ENCODE peak calls at places on chromosomes 11 and 22, in five cellular contexts. B is H7; E is DND-41; T is Caco-2; Y is naive thymus-derived CD4-positive, alpha-beta T cell. R is an unnamed sample.

GRCh38 chr11:108117746-108118371 is 3.5 kb upstream of the ACAT1 start:
- DNase-seq in B (peak; percentile 29), E (no peak), T (peak; percentile 32), Y (peak; percentile 23), R (no peak)

GRCh38 chr11:62536301-62536957 is 10.2 kb downstream of the AHNAK start:
- DNase-seq in B (peak; percentile 71), E (no peak), T (no peak), Y (no peak), R (no peak)

GRCh38 chr11:36056160-36056751 is 112.4 kb downstream of the LDLRAD3 start:
- DNase-seq in B (peak; percentile 39), E (no peak), T (peak; percentile 38), Y (no peak), R (no peak)

GRCh38 chr22:39530136-39530535 is 2.4 kb downstream of the RPS19BP1 start:
- DNase-seq in B (no peak), E (no peak), T (no peak), Y (no peak), R (no peak)

GRCh38 chr11:46345131-46345597 is 2.1 kb upstream of the DGKZ start:
- DNase-seq in B (peak; percentile 75), E (no peak), T (no peak), Y (no peak), R (no peak)

GRCh38 chr22:48139776-48140175 is 1377.3 kb downstream of the TBC1D22A start:
- DNase-seq in B (no peak), E (no peak), T (no peak), Y (no peak), R (no peak)

GRCh38 chr11:1458340-1459218 is 28.0 kb downstream of the MOB2 start:
- DNase-seq in B (peak; percentile 95), E (no peak), T (peak; percentile 48), Y (no peak), R (no peak)

GRCh38 chr11:111539426-111540113 is 950 bp upstream of the LAYN start:
- DNase-seq in B (peak; percentile 31), E (no peak), T (no peak), Y (peak; percentile 36), R (no peak)

GRCh38 chr11:114291847-114292680 is 4.1 kb upstream of the NNMT start:
- DNase-seq in B (no peak), E (no peak), T (no peak), Y (no peak), R (no peak)

GRCh38 chr11:124681421-124681820 is 7.7 kb downstream of the SPA17 start:
- DNase-seq in B (no peak), E (no peak), T (no peak), Y (no peak), R (no peak)

GRCh38 chr11:124950606-124951330 is 3.2 kb upstream of the CCDC15 start:
- DNase-seq in B (no peak), E (peak; percentile 75), T (no peak), Y (peak; percentile 68), R (peak; percentile 30)

GRCh38 chr11:115221461-115222069 is 282.6 kb downstream of the CADM1 start:
- DNase-seq in B (no peak), E (no peak), T (no peak), Y (no peak), R (no peak)

GRCh38 chr11:19918302-19919049 is 205.8 kb downstream of the NAV2 start:
- DNase-seq in B (no peak), E (no peak), T (no peak), Y (no peak), R (no peak)

GRCh38 chr11:9315078-9315688 is 790 bp upstream of the TMEM41B start:
- DNase-seq in B (no peak), E (no peak), T (no peak), Y (no peak), R (no peak)

GRCh38 chr11:58675344-58676155 is 53.1 kb downstream of the CNTF start:
- DNase-seq in B (peak; percentile 70), E (peak; percentile 71), T (peak; percentile 85), Y (peak; percentile 65), R (peak; percentile 78)

DNA sequence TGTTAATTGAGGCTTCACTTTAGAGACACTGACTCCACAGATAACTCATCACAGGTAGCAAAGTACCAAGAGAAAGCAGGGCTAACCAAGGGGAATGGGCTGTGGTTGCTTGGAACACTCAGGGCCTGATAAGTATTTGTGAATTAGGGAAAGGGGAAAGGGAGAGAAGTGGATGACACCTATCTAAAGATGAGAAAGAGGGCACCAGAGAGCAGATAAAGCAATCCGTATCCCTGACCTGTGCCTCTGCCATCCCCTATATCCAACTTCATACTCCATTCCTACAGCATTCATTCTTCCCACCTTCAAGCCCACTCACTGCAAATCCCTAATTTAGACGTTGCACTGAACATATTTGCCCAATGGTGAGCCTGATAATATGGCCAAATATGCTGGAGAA is 43.0 kb upstream of the API5 start:
- DNase-seq in B (peak; percentile 57), E (no peak), T (no peak), Y (no peak), R (no peak)
- H3K36me3 ChIP-seq in B (no peaks in the 10 kb centered on the region), E (no peaks in the 10 kb centered on the region), T (no peaks in the 10 kb centered on the region), Y (no peaks in the 10 kb centered on the region), R (no peaks in the 10 kb centered on the region)

GRCh38 chr22:41229215-41229614 is 11.5 kb downstream of the CHADL start:
- DNase-seq in B (no peak), E (no peak), T (no peak), Y (no peak), R (no peak)

GRCh38 chr22:41226728-41227655 is 13.7 kb downstream of the CHADL start:
- DNase-seq in B (no peak), E (no peak), T (no peak), Y (no peak), R (no peak)

GRCh38 chr22:41217553-41218157 is 12.5 kb downstream of the L3MBTL2 start:
- DNase-seq in B (peak; percentile 80), E (peak; percentile 81), T (no peak), Y (peak; percentile 41), R (no peak)

GRCh38 chr22:41222846-41223507 is 17.8 kb downstream of the CHADL start:
- DNase-seq in B (no peak), E (no peak), T (no peak), Y (no peak), R (no peak)

GRCh38 chr22:41223535-41223934 is 17.2 kb downstream of the CHADL start:
- DNase-seq in B (no peak), E (no peak), T (no peak), Y (no peak), R (no peak)
- H3K36me3 ChIP-seq in B (peaks cover 26% of the 10 kb centered on the region), E (peaks cover 91% of the 10 kb centered on the region), T (no peaks in the 10 kb centered on the region), Y (peaks cover 22% of the 10 kb centered on the region), R (peaks cover 29% of the 10 kb centered on the region)

GRCh38 chr11:73728000-73728399 is 32.9 kb downstream of the RAB6A start:
- DNase-seq in B (no peak), E (no peak), T (no peak), Y (no peak), R (no peak)
- H3K36me3 ChIP-seq in B (no peaks in the 10 kb centered on the region), E (peaks cover 31% of the 10 kb centered on the region), T (peaks cover 2% of the 10 kb centered on the region), Y (peaks cover 3% of the 10 kb centered on the region), R (peaks cover 3% of the 10 kb centered on the region)

DNA sequence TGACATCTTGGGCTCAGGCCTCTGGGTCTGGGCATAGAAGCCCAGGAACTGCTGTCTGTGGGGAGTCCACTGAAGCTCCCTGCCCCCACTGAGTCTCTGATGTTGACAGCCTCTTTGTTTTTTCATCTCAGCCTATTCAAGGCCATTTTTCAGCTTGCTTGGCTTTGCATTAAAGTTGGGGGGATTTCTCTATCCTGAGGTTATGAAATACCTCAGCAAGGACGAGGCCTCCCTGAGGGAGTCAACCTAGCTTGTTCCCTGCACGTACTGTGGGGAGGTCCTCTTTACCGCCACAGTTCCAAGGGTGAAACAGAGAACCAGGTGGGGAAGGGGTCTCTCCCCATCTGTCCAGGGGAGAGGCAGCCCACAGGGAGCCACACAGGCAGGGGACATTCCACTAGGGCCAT is 8.4 kb downstream of the KCNQ1OT1 start:
- DNase-seq in B (no peak), E (no peak), T (no peak), Y (no peak), R (no peak)
- H3K36me3 ChIP-seq in B (no peaks in the 10 kb centered on the region), E (no peaks in the 10 kb centered on the region), T (peaks cover 18% of the 10 kb centered on the region), Y (no peaks in the 10 kb centered on the region), R (no peaks in the 10 kb centered on the region)

GRCh38 chr11:129864811-129865210 is 30.6 kb downstream of the NFRKB start:
- DNase-seq in B (no peak), E (no peak), T (no peak), Y (no peak), R (no peak)

GRCh38 chr11:129865701-129866100 is 29.7 kb downstream of the NFRKB start:
- DNase-seq in B (no peak), E (peak; percentile 42), T (no peak), Y (no peak), R (no peak)

GRCh38 chr11:129861702-129862107 is 33.7 kb downstream of the NFRKB start:
- DNase-seq in B (peak; percentile 46), E (no peak), T (peak; percentile 96), Y (no peak), R (no peak)

GRCh38 chr11:129866328-129866727 is 29.1 kb downstream of the NFRKB start:
- DNase-seq in B (no peak), E (no peak), T (peak; percentile 39), Y (no peak), R (no peak)

DNA sequence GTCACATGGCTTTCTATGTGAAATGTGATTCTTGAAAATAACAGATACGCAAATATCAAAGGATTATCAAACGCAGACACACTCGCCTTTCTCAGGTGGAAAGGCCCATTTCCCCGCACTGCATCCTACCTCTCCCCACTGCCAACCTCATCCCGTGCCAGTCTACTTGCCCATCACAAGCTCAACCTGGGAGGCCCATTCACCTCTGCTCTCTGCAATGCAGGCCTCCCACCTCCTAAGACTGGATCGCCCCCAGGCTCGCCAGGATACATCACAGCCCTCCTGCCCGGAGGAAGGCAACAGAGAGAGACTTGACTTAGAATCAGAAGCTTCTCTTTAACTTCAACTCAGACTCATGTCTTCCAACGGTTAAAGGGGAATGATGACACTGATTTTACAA is 33.3 kb downstream of the NFRKB start:
- DNase-seq in B (peak; percentile 41), E (no peak), T (peak; percentile 66), Y (no peak), R (no peak)
- H3K36me3 ChIP-seq in B (peaks cover 15% of the 10 kb centered on the region), E (peaks cover 63% of the 10 kb centered on the region), T (peaks cover 19% of the 10 kb centered on the region), Y (peaks cover 15% of the 10 kb centered on the region), R (peaks cover 39% of the 10 kb centered on the region)

DNA sequence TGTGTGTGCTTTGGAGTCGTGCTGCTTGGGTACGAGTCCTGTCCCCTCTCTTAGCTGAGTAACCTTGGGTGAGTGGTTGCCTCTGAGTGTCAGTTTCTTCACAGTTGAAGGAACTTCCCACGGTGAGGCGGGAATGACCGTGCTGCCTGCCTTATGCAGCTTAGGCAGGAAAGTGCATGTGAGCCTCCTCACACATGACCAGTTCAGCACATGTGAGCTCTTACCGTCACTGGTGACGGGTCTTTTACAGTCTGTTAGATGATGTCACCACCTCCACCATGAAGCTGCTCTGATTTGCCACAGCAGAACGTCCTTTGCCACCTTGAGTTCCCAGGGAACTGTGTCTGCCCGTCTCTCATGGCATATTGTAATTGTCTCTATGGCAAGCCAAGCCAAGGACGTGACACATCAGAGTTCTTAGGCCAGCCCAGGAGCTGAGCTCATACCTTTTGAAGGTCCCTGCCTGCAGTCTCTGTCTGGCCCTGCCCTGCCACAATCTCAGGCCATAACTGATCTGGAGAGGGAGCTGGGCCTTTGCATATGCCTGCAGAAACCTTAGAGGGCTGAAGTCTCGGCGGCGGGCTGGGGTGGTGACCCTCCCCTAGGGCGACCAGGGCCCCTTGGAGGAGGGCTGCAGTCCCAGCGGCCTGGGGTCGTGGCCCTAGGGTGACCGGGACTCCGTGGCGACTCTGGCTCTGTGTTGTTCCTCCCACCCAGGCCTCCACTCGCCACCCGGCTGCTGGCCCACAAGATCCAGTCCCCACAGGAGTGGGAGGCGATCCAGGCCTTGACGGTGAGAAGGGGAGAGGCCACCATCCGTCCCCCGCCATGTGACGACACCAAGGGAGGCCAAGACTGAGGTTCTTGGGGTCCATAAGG is 7.8 kb downstream of the GGA1 start:
- DNase-seq in B (peak; percentile 52), E (no peak), T (no peak), Y (no peak), R (no peak)
- H3K36me3 ChIP-seq in B (peaks cover 23% of the 10 kb centered on the region), E (peaks cover 65% of the 10 kb centered on the region), T (peaks cover 2% of the 10 kb centered on the region), Y (peaks cover 10% of the 10 kb centered on the region), R (peaks cover 19% of the 10 kb centered on the region)